ENCODE peak calls at places on chromosome 5, in eight cellular contexts. O is CD4-positive, alpha-beta memory T cell; X is suprapubic skin; Z is mammary epithelial cell; S is RWPE2; A is transverse colon; E is bronchial epithelial cell; U is prostate gland. M is an unnamed sample. For H3K36me3, the result is how much of the 10 kb centered on the place peaks cover.

GRCh38 chr5:119873611-119874010 is 244.3 kb downstream of the FAM170A start:
- DNase-seq in O (no peak), X (no peak), Z (no peak), S (no peak), A (no peak), E (no peak), U (no peak), M (no peak)

GRCh38 chr5:10457682-10458574 is 16.2 kb downstream of the ROPN1L start:
- DNase-seq in O (no peak), X (peak), Z (no peak), S (no peak), A (no peak), E (no peak), U (peak), M (no peak)

GRCh38 chr5:132493241-132493640 is 2.7 kb upstream of the IRF1 start:
- DNase-seq in O (no peak), X (no peak), Z (no peak), S (peak), A (peak), E (no peak), U (no peak), M (no peak)

GRCh38 chr5:68251386-68251785 is 35.8 kb downstream of the PIK3R1 start:
- DNase-seq in O (no peak), X (no peak), Z (no peak), S (no peak), A (no peak), E (peak), U (no peak), M (peak)

GRCh38 chr5:86806206-86806605 is 188.5 kb downstream of the COX7C start:
- DNase-seq in O (no peak), X (no peak), Z (no peak), S (no peak), A (no peak), E (no peak), U (no peak), M (no peak)

GRCh38 chr5:133996683-133997252 is 8.0 kb downstream of the VDAC1 start:
- DNase-seq in O (peak), X (no peak), Z (no peak), S (peak), A (no peak), E (no peak), U (no peak), M (no peak)

GRCh38 chr5:172439785-172440480 is 14.4 kb downstream of the SH3PXD2B start:
- DNase-seq in O (no peak), X (peak), Z (no peak), S (no peak), A (no peak), E (no peak), U (no peak), M (no peak)

GRCh38 chr5:91245871-91246270 is 137.2 kb downstream of the ARRDC3 start:
- DNase-seq in O (no peak), X (no peak), Z (no peak), S (no peak), A (no peak), E (no peak), U (no peak), M (no peak)

GRCh38 chr5:173412566-173412965 is 84.4 kb upstream of the STC2 start:
- DNase-seq in O (no peak), X (no peak), Z (no peak), S (no peak), A (no peak), E (no peak), U (no peak), M (no peak)

GRCh38 chr5:72021651-72022357 is 85.5 kb upstream of the MAP1B start:
- DNase-seq in O (no peak), X (no peak), Z (no peak), S (no peak), A (no peak), E (no peak), U (no peak), M (no peak)

GRCh38 chr5:132460835-132461230 is 29.7 kb downstream of the IRF1 start:
- DNase-seq in O (no peak), X (no peak), Z (no peak), S (peak), A (peak), E (no peak), U (no peak), M (no peak)

GRCh38 chr5:41788800-41789395 is 81.3 kb downstream of the OXCT1 start:
- DNase-seq in O (no peak), X (no peak), Z (no peak), S (no peak), A (no peak), E (peak), U (no peak), M (no peak)

GRCh38 chr5:119395080-119395836 is 39.4 kb downstream of the TNFAIP8 start:
- DNase-seq in O (no peak), X (no peak), Z (no peak), S (no peak), A (no peak), E (no peak), U (no peak), M (no peak)

GRCh38 chr5:40223884-40224402 is 455.8 kb upstream of the PTGER4 start:
- DNase-seq in O (peak), X (no peak), Z (peak), S (no peak), A (no peak), E (peak), U (no peak), M (no peak)

GRCh38 chr5:149550608-149551226 is 522 bp downstream of the CSNK1A1 start:
- DNase-seq in O (no peak), X (no peak), Z (no peak), S (no peak), A (peak), E (no peak), U (no peak), M (no peak)

GRCh38 chr5:65512170-65512937 is 30.6 kb upstream of the ADAMTS6 start:
- DNase-seq in O (no peak), X (no peak), Z (no peak), S (no peak), A (no peak), E (peak), U (no peak), M (no peak)

GRCh38 chr5:61673007-61673735 is 341.1 kb downstream of the ZSWIM6 start:
- DNase-seq in O (no peak), X (no peak), Z (peak), S (no peak), A (peak), E (peak), U (no peak), M (no peak)

GRCh38 chr5:73450672-73451217 is 2.2 kb upstream of the FOXD1 start:
- DNase-seq in O (no peak), X (no peak), Z (no peak), S (no peak), A (no peak), E (no peak), U (no peak), M (no peak)

GRCh38 chr5:89337-90286 is 2.4 kb upstream of the PLEKHG4B start:
- DNase-seq in O (no peak), X (no peak), Z (no peak), S (no peak), A (no peak), E (no peak), U (no peak), M (no peak)

DNA sequence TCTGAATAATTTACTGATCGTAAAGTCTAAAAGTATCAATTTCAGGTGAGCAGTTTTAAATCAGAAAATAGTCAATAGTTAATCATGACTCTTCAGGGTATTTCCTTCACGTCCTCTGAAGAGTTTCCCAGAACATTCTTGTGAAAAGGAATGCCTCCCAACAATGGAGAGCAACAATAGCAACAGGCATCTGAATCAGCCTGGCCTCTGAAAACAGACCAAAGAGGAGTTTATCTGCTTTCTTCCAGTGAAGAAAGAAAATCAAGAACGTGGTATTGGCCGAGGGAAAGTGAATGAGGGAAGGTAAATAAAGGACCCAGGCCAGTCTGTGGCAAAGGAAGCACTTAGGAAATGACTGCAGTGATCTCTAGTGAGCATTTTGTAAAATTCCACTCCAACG is 26.1 kb upstream of the RASGEF1C start:
- DNase-seq in O (no peak), X (no peak), Z (no peak), S (no peak), A (no peak), E (no peak), U (no peak), M (no peak)
- H3K36me3 ChIP-seq in O (under half), X (half or more), Z (under half), S (half or more), A (under half), E (under half), U (under half), M (half or more)

DNA sequence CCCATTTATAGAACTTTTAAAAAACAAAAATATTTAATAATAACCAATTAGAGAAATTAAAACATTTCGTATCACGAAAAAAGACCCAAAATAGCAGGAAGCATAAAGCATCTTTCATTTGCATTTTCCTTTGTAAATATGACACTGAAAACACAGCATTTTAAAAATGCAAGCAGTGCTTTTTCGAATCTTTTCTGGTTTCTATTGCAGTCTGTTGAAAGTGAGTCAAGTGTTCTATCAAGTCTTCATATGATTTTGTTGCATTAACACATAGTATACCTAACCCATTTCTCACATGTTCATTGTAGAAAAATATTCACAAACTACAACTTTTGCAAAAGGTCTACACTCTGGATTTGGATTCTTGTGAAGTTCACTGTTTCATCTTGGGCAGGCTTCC is 198.8 kb downstream of the SEMA5A start:
- DNase-seq in O (no peak), X (no peak), Z (no peak), S (no peak), A (no peak), E (no peak), U (no peak), M (no peak)
- H3K36me3 ChIP-seq in O (under half), X (under half), Z (under half), S (under half), A (under half), E (under half), U (under half), M (under half)

GRCh38 chr5:140550147-140551079 is 3.0 kb downstream of the EIF4EBP3 start:
- DNase-seq in O (no peak), X (peak), Z (no peak), S (no peak), A (no peak), E (no peak), U (peak), M (no peak)

GRCh38 chr5:140553657-140554056 is 3.6 kb downstream of the SRA1 start:
- DNase-seq in O (no peak), X (no peak), Z (peak), S (no peak), A (no peak), E (peak), U (no peak), M (no peak)

GRCh38 chr5:140554454-140554853 is 2.8 kb downstream of the SRA1 start:
- DNase-seq in O (no peak), X (no peak), Z (peak), S (no peak), A (no peak), E (peak), U (no peak), M (no peak)

GRCh38 chr5:140549237-140550144 is 2.0 kb downstream of the EIF4EBP3 start:
- DNase-seq in O (no peak), X (peak), Z (no peak), S (no peak), A (peak), E (no peak), U (peak), M (no peak)

GRCh38 chr5:140551872-140552271 is 4.4 kb downstream of the EIF4EBP3 start:
- DNase-seq in O (no peak), X (no peak), Z (no peak), S (no peak), A (no peak), E (no peak), U (no peak), M (no peak)
- H3K36me3 ChIP-seq in O (under half), X (under half), Z (under half), S (half or more), A (under half), E (under half), U (under half), M (under half)

DNA sequence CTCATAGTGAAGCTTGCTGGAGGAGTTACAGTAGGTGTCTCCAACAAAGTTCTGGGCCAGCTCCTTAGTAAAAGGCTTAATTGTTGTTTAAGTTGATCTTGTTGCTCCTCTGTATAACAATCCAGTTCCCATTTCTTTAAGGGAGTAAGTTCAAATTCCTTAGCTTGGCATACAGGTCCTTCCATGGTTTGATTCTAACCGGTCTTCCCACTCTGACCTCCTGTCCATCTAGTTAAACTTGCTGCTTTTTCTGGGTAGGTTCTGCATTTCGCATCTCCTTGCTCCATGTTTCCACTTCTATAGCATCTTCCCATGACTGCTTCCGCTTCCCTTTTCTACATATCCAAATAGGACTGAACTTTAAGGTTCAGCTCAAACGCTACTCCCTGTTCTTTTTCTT is 95.5 kb downstream of the ARHGAP26 start:
- DNase-seq in O (no peak), X (no peak), Z (no peak), S (no peak), A (no peak), E (no peak), U (no peak), M (no peak)
- H3K36me3 ChIP-seq in O (under half), X (under half), Z (under half), S (under half), A (under half), E (under half), U (under half), M (under half)

GRCh38 chr5:157877821-157878220 is 18.9 kb upstream of the CLINT1 start:
- DNase-seq in O (no peak), X (no peak), Z (no peak), S (no peak), A (no peak), E (no peak), U (no peak), M (no peak)
- H3K36me3 ChIP-seq in O (under half), X (under half), Z (under half), S (under half), A (under half), E (under half), U (under half), M (under half)

GRCh38 chr5:138763037-138763778 is 10.0 kb downstream of the CTNNA1 start:
- DNase-seq in O (no peak), X (no peak), Z (no peak), S (no peak), A (no peak), E (no peak), U (no peak), M (no peak)
- H3K36me3 ChIP-seq in O (under half), X (under half), Z (under half), S (half or more), A (under half), E (under half), U (under half), M (under half)

GRCh38 chr5:180526265-180526664 is 32.1 kb downstream of the CNOT6 start:
- DNase-seq in O (no peak), X (no peak), Z (no peak), S (no peak), A (no peak), E (no peak), U (no peak), M (no peak)

GRCh38 chr5:180527659-180528058 is 33.5 kb downstream of the CNOT6 start:
- DNase-seq in O (no peak), X (no peak), Z (no peak), S (no peak), A (no peak), E (no peak), U (no peak), M (no peak)

GRCh38 chr5:180522350-180522749 is 28.2 kb downstream of the CNOT6 start:
- DNase-seq in O (no peak), X (no peak), Z (no peak), S (no peak), A (no peak), E (no peak), U (no peak), M (no peak)

GRCh38 chr5:180523629-180524466 is 29.7 kb downstream of the CNOT6 start:
- DNase-seq in O (no peak), X (no peak), Z (no peak), S (no peak), A (no peak), E (peak), U (no peak), M (no peak)

GRCh38 chr5:180525363-180525762 is 31.2 kb downstream of the CNOT6 start:
- DNase-seq in O (no peak), X (no peak), Z (no peak), S (no peak), A (no peak), E (no peak), U (no peak), M (peak)
- H3K36me3 ChIP-seq in O (under half), X (under half), Z (under half), S (under half), A (under half), E (under half), U (under half), M (under half)

GRCh38 chr5:16457451-16457850 is 8.1 kb downstream of the ZNF622 start:
- DNase-seq in O (no peak), X (no peak), Z (no peak), S (no peak), A (no peak), E (no peak), U (no peak), M (no peak)
- H3K36me3 ChIP-seq in O (half or more), X (half or more), Z (under half), S (half or more), A (under half), E (under half), U (under half), M (half or more)

GRCh38 chr5:154866841-154867240 is 8.4 kb downstream of the CNOT8 start:
- DNase-seq in O (no peak), X (no peak), Z (no peak), S (no peak), A (no peak), E (no peak), U (no peak), M (no peak)
- H3K36me3 ChIP-seq in O (under half), X (half or more), Z (under half), S (half or more), A (under half), E (under half), U (under half), M (half or more)

DNA sequence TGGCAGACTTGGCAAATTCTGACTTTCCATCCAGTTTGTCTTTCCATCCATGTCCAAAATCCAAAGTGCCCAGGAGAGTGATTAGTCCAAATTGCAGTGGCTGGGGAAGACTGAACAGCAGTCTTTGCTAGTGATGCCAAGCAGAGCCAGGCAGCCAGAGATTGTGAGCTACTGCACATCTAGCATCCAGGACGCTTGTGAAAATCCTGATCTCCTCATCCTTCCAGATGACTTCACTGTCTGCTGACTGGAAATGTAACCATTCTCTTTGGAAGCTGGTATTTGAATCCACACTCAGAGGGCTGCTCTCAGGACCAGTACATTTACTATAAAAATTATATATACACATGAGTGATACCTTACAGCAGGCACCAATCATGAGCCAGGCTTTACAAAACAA is 49.6 kb downstream of the MACROH2A1 start:
- DNase-seq in O (no peak), X (no peak), Z (no peak), S (no peak), A (no peak), E (no peak), U (no peak), M (no peak)
- H3K36me3 ChIP-seq in O (under half), X (half or more), Z (under half), S (half or more), A (under half), E (under half), U (under half), M (half or more)